ENCODE peak calls at places on chromosomes 1 and 21, in six cellular contexts. S, V, A, K, O and E are unnamed samples.

GRCh38 chr1:236064674-236065508 is at the start of gene NID1:
- DNase-seq in S (peak), V (peak), A (peak), K (peak), O (peak), E (peak)

GRCh38 chr1:222618001-222618879 is at the start of gene MIA3:
- DNase-seq in S (no peak), V (peak), A (peak), K (peak), O (peak), E (peak)

GRCh38 chr1:227568593-227568992 is 5.2 kb downstream of the ZNF678 start:
- DNase-seq in S (no peak), V (no peak), A (no peak), K (no peak), O (no peak), E (no peak)

GRCh38 chr1:164673584-164674214 is 114.7 kb downstream of the PBX1 start:
- DNase-seq in S (no peak), V (no peak), A (no peak), K (no peak), O (peak), E (no peak)

GRCh38 chr1:96478228-96478627 is 243.4 kb upstream of the PTBP2 start:
- DNase-seq in S (no peak), V (no peak), A (no peak), K (no peak), O (no peak), E (no peak)

GRCh38 chr21:31372176-31372765 is 28.2 kb upstream of the TIAM1 start:
- DNase-seq in S (no peak), V (no peak), A (no peak), K (peak), O (no peak), E (no peak)

GRCh38 chr1:165827199-165828102 is at the start of gene UCK2:
- DNase-seq in S (peak), V (peak), A (peak), K (peak), O (peak), E (peak)

GRCh38 chr1:185998391-185998790 is 264.2 kb downstream of the HMCN1 start:
- DNase-seq in S (no peak), V (no peak), A (no peak), K (no peak), O (no peak), E (no peak)

GRCh38 chr1:62953643-62954042 is 169.7 kb downstream of the ATG4C start:
- DNase-seq in S (no peak), V (no peak), A (no peak), K (no peak), O (no peak), E (no peak)

GRCh38 chr1:44707959-44708831 is 22.8 kb downstream of the RNU5D-1 start:
- DNase-seq in S (peak), V (peak), A (no peak), K (no peak), O (no peak), E (no peak)

GRCh38 chr1:87084247-87084836 is 169.9 kb downstream of the HS2ST1 start:
- DNase-seq in S (peak), V (peak), A (no peak), K (no peak), O (no peak), E (no peak)

GRCh38 chr1:145720878-145721671 is 1.8 kb downstream of the CD160 start:
- DNase-seq in S (peak), V (peak), A (peak), K (peak), O (peak), E (peak)

GRCh38 chr1:39268112-39268581 is 63.7 kb downstream of the MACF1 start:
- DNase-seq in S (peak), V (peak), A (peak), K (no peak), O (peak), E (no peak)

GRCh38 chr1:11746092-11746491 is 10.2 kb downstream of the AGTRAP start:
- DNase-seq in S (no peak), V (no peak), A (no peak), K (no peak), O (no peak), E (no peak)

GRCh38 chr1:208309771-208310170 is 65.6 kb upstream of the PLXNA2 start:
- DNase-seq in S (no peak), V (no peak), A (no peak), K (no peak), O (no peak), E (no peak)

GRCh38 chr1:228081578-228082259 is 789 bp upstream of the ARF1 start:
- DNase-seq in S (peak), V (no peak), A (no peak), K (peak), O (no peak), E (no peak)

GRCh38 chr1:67005068-67005467 is 48.9 kb downstream of the SLC35D1 start:
- DNase-seq in S (no peak), V (no peak), A (no peak), K (peak), O (no peak), E (no peak)

GRCh38 chr1:54253480-54253879 is 53.5 kb downstream of the MRPL37 start:
- DNase-seq in S (peak), V (peak), A (no peak), K (no peak), O (peak), E (no peak)